ENCODE peak calls at places on chromosome 5, in seven cellular contexts. L, H, J, P, E, I and U are unnamed samples.

GRCh38 chr5:151192626-151193025 is 31.3 kb downstream of the CCDC69 start:
- DNase-seq in E (no peak), P (no peak), H (no peak), I (no peak), L (no peak), J (no peak), U (no peak)

GRCh38 chr5:148060309-148060708 is 3.5 kb upstream of the SPINK5 start:
- DNase-seq in H (no peak), L (no peak), E (no peak), P (no peak), J (no peak), I (no peak), U (no peak)

GRCh38 chr5:163626904-163627434 is 121.5 kb downstream of the MAT2B start:
- DNase-seq in H (no peak), P (no peak), I (no peak), L (no peak), J (no peak), E (no peak), U (no peak)

GRCh38 chr5:149421834-149422233 is 42.7 kb upstream of the IL17B start:
- DNase-seq in J (no peak), E (no peak), L (no peak), H (no peak), I (no peak), P (no peak), U (no peak)

GRCh38 chr5:61320860-61321259 is 11.2 kb upstream of the ZSWIM6 start:
- DNase-seq in I (no peak), L (no peak), H (no peak), E (no peak), P (no peak), J (no peak), U (no peak)

GRCh38 chr5:177233206-177233605 is 70.3 kb downstream of the RAB24 start:
- DNase-seq in L (peak), I (no peak), J (no peak), E (no peak), H (no peak), P (no peak), U (no peak)

GRCh38 chr5:14438195-14438606 is 143.4 kb upstream of the OTULINL start:
- DNase-seq in J (no peak), I (no peak), E (no peak), H (no peak), L (no peak), P (no peak), U (no peak)

GRCh38 chr5:104297076-104297475 is 734.5 kb upstream of the NUDT12 start:
- DNase-seq in P (no peak), E (no peak), J (no peak), I (no peak), L (no peak), H (no peak), U (peak)